ENCODE peak calls at places on chromosome 3, in ten cellular contexts. D is cardiac muscle cell; H is neural progenitor cell; T is naive thymus-derived CD4-positive, alpha-beta T cell; O is uterus; G is CD8-positive, alpha-beta memory T cell; M is body of pancreas; B is astrocyte; A is pancreas; Y is left ventricle myocardium inferior. N is an unnamed sample. For H3K4me1, the result is how much of the 10 kb centered on the place peaks cover.

GRCh38 chr3:46888705-46889104 is 11.2 kb downstream of the PTH1R start:
- DNase-seq in Y (no peak), D (no peak), G (no peak), A (no peak), H (no peak), M (no peak), O (no peak), B (no peak), T (no peak), N (peak)

GRCh38 chr3:75220932-75221331 is 443.2 kb upstream of the FRG2C start:
- DNase-seq in H (peak), O (no peak), D (no peak), A (no peak), T (no peak), G (no peak), B (no peak), M (no peak), Y (no peak), N (no peak)

GRCh38 chr3:143421556-143421955 is 302.0 kb downstream of the CHST2 start:
- DNase-seq in B (peak), D (no peak), M (no peak), O (no peak), A (no peak), T (no peak), H (no peak), G (no peak), Y (no peak), N (no peak)

GRCh38 chr3:2861120-2861519 is 249.1 kb downstream of the IL5RA start:
- DNase-seq in D (no peak), T (no peak), Y (no peak), G (no peak), B (no peak), H (no peak), O (no peak), A (no peak), M (no peak), N (no peak)

GRCh38 chr3:171876651-171877272 is 33.6 kb downstream of the TMEM212 start:
- DNase-seq in H (no peak), M (no peak), G (no peak), A (no peak), D (peak), O (no peak), T (no peak), B (peak), Y (no peak), N (no peak)

GRCh38 chr3:14913926-14914776 is 33.2 kb upstream of the NR2C2 start:
- DNase-seq in H (peak), Y (no peak), A (no peak), B (no peak), D (no peak), O (no peak), T (no peak), G (no peak), M (no peak), N (no peak)

GRCh38 chr3:183958226-183958625 is 59.5 kb downstream of the ABCC5 start:
- DNase-seq in H (no peak), M (no peak), O (no peak), G (no peak), T (no peak), B (no peak), Y (no peak), D (no peak), A (no peak), N (no peak)

GRCh38 chr3:61565569-61565968 is 4.2 kb downstream of the PTPRG start:
- DNase-seq in T (no peak), O (no peak), H (no peak), Y (no peak), A (no peak), G (no peak), B (no peak), D (no peak), M (no peak), N (no peak)

GRCh38 chr3:183224581-183224980 is 28.5 kb upstream of the B3GNT5 start:
- DNase-seq in A (no peak), Y (no peak), H (no peak), T (no peak), M (no peak), G (peak), B (no peak), D (no peak), O (no peak), N (no peak)

GRCh38 chr3:35929158-35929557 is 289.8 kb downstream of the ARPP21 start:
- DNase-seq in Y (no peak), O (no peak), A (no peak), H (no peak), D (peak), B (peak), T (no peak), M (no peak), G (no peak), N (no peak)

GRCh38 chr3:54931182-54931581 is 3.3 kb upstream of the LRTM1 start:
- DNase-seq in G (no peak), M (no peak), T (no peak), B (no peak), O (no peak), Y (no peak), H (peak), D (no peak), A (no peak), N (no peak)

GRCh38 chr3:63142681-63143080 is 135.4 kb upstream of the SYNPR start:
- DNase-seq in A (no peak), Y (no peak), D (no peak), B (no peak), H (no peak), T (no peak), O (no peak), G (no peak), M (no peak), N (no peak)

GRCh38 chr3:194512895-194513601 is 26.2 kb upstream of the ATP13A3 start:
- DNase-seq in M (no peak), Y (no peak), B (peak), A (no peak), G (no peak), D (peak), T (no peak), H (no peak), O (no peak), N (no peak)

GRCh38 chr3:13064964-13065363 is 8.3 kb downstream of the IQSEC1 start:
- DNase-seq in Y (no peak), O (no peak), G (no peak), A (no peak), M (no peak), H (no peak), D (no peak), B (no peak), T (no peak), N (no peak)

GRCh38 chr3:165641569-165642310 is 195.5 kb downstream of the BCHE start:
- DNase-seq in T (no peak), A (no peak), D (no peak), Y (no peak), B (no peak), O (no peak), M (no peak), H (no peak), G (no peak), N (no peak)

GRCh38 chr3:196528639-196529233 is 13.6 kb upstream of the SMCO1 start:
- DNase-seq in G (peak), H (peak), A (peak), B (peak), O (peak), D (peak), T (peak), Y (peak), M (peak), N (peak)

GRCh38 chr3:153927107-153927506 is 194.1 kb upstream of the ARHGEF26 start:
- DNase-seq in Y (no peak), A (no peak), O (no peak), H (no peak), B (peak), D (peak), T (no peak), G (no peak), M (no peak), N (no peak)

GRCh38 chr3:61564405-61565059 is 3.2 kb downstream of the PTPRG start:
- DNase-seq in O (peak), T (no peak), M (peak), G (no peak), B (peak), A (peak), D (peak), H (peak), Y (peak), N (peak)

GRCh38 chr3:32046102-32046501 is 60.3 kb upstream of the GPD1L start:
- DNase-seq in G (no peak), M (no peak), D (no peak), O (no peak), T (no peak), H (no peak), Y (no peak), A (no peak), B (no peak), N (no peak)

GRCh38 chr3:32435911-32436815 is 44.5 kb downstream of the CMTM7 start:
- DNase-seq in B (no peak), G (no peak), M (no peak), O (no peak), D (no peak), Y (no peak), A (no peak), T (no peak), H (no peak), N (no peak)

GRCh38 chr3:186097663-186098451 is 11.0 kb downstream of the ETV5 start:
- DNase-seq in M (peak), D (peak), A (peak), T (no peak), B (peak), Y (peak), O (peak), G (no peak), H (peak), N (peak)

GRCh38 chr3:70006089-70006488 is 6.6 kb downstream of the SAMMSON start:
- DNase-seq in B (no peak), G (no peak), T (no peak), Y (no peak), D (peak), M (no peak), A (no peak), O (no peak), H (no peak), N (no peak)

GRCh38 chr3:138199847-138200246 is 12.7 kb downstream of the ARMC8 start:
- DNase-seq in H (no peak), B (no peak), O (no peak), T (no peak), A (no peak), G (no peak), Y (no peak), D (no peak), M (no peak), N (no peak)

GRCh38 chr3:102687851-102688555 is 253.2 kb downstream of the ZPLD1 start:
- DNase-seq in A (no peak), T (no peak), O (no peak), Y (no peak), M (no peak), D (no peak), H (peak), B (no peak), G (no peak), N (no peak)

GRCh38 chr3:154018100-154018696 is 103.0 kb upstream of the ARHGEF26 start:
- DNase-seq in B (no peak), H (peak), G (peak), O (no peak), T (no peak), Y (no peak), M (peak), A (no peak), D (peak), N (no peak)

GRCh38 chr3:10964537-10965167 is 27.9 kb upstream of the SLC6A1 start:
- DNase-seq in D (peak), T (no peak), A (no peak), H (peak), G (no peak), M (no peak), B (peak), Y (no peak), O (no peak), N (no peak)

GRCh38 chr3:129004639-129005295 is 3.7 kb downstream of the EFCC1 start:
- DNase-seq in T (no peak), M (no peak), B (no peak), O (no peak), Y (no peak), H (no peak), D (no peak), G (no peak), A (peak), N (no peak)

GRCh38 chr3:52432631-52433030 is 12.3 kb downstream of the SEMA3G start:
- DNase-seq in H (no peak), A (peak), O (peak), D (no peak), M (no peak), T (no peak), G (no peak), B (no peak), Y (peak), N (no peak)
- H3K4me1 ChIP-seq in H (under half), A (under half), O (under half), D (under half), M (under half), T (under half), G (under half), B (under half), Y (half or more), N (half or more)

DNA sequence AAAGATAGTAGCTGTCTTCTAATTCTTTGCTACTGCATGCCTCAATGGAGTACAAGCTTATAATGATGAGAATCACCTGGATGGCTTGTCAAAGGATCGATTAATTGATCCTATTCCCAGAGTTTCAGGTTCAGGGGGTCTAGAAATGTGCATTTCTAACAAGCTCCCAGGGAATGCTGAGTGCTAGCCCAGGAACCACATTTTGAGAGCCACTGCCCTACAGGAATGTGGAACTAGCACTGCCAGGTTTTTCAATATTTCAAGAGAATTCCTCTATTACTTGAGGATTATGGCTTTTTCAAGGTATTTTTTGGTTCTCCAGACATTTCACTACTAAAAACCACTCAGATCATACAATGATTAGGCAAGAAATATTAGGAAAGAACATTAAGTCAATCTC is 52.7 kb downstream of the RARB start:
- DNase-seq in G (no peak), H (no peak), B (peak), O (no peak), Y (no peak), D (no peak), M (no peak), T (no peak), A (no peak), N (no peak)
- H3K27ac ChIP-seq in G (no peak), H (no peak), B (peak), O (no peak), Y (peak), D (no peak), M (no peak), T (no peak), A (no peak), N (no peak)

GRCh38 chr3:49028298-49028672 is 913 bp downstream of the IMPDH2 start:
- DNase-seq in H (no peak), B (no peak), A (no peak), D (no peak), Y (no peak), M (no peak), O (no peak), T (no peak), G (no peak), N (no peak)
- H3K4me3 ChIP-seq in H (peak), B (peak), A (peak), D (peak), Y (peak), M (no peak), O (peak), T (peak), G (peak), N (peak)

GRCh38 chr3:181710581-181711255 is 1.0 kb upstream of the SOX2 start:
- DNase-seq in O (no peak), B (peak), T (no peak), Y (no peak), D (no peak), A (no peak), H (peak), M (no peak), G (no peak), N (peak)
- H3K4me1 ChIP-seq in O (under half), B (under half), T (under half), Y (under half), D (under half), A (under half), H (under half), M (under half), G (under half), N (under half)

DNA sequence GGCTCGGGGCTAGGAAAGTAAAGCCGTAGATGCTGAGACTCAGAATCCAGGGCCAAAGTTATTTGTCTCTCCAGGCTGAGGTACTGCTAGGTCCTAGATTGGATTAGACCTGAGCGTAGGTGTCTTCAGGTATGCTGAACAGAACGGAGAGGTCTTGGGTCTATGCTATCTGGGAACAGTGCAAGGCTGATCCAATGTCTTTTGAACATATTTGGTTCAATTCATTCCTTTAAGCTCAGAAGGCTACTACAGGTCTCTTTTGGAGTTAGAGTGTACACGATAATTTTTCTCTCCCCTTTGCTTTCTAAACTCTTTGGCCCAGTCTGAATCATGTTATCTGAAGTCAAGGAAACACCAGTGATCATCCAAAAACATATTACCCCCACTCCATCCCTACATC is 137.5 kb upstream of the TBL1XR1 start:
- DNase-seq in T (no peak), G (no peak), A (no peak), Y (no peak), O (no peak), M (no peak), B (no peak), H (no peak), D (no peak), N (no peak)
- H3K27ac ChIP-seq in T (no peak), G (no peak), A (no peak), Y (peak), O (no peak), M (no peak), B (no peak), H (no peak), D (no peak), N (no peak)

DNA sequence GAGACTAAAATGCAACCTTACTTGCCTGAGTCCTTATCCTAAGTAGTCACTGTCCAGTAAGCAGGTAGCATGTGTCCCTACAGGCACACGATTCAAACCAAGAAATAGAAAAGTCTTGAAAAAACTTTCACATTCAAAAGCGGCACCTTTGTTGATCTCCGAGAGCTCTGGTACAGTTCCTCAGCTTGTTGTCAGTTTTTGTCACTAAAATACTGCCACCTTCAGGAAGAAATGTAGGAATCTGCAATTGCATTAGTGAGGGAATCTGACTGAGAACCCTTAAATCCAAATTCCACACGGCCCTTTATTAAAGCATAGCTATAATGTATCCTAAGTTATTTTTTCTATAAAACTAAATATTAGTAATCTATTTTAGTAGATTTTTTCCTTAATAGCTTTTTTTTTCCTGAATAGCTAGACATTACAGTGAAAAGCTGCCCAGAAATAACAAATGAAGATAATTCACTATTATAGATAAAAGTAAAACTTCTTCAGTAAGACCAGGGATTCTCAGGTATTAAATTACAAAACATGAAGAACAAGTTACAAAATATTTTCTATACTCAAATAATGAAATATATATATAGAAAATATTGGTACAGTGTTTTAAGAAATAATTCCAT is 44.0 kb downstream of the CCDC54 start:
- DNase-seq in H (peak), D (peak), T (no peak), A (no peak), Y (no peak), G (peak), M (no peak), O (no peak), B (peak), N (no peak)
- H3K4me3 ChIP-seq in H (no peak), D (no peak), T (no peak), A (no peak), Y (peak), G (no peak), M (no peak), O (no peak), B (peak), N (no peak)

GRCh38 chr3:141234283-141234682 is 2.7 kb downstream of the PXYLP1 start:
- DNase-seq in H (no peak), Y (no peak), O (no peak), G (no peak), B (no peak), A (no peak), M (no peak), T (no peak), D (peak), N (no peak)

GRCh38 chr3:141235661-141236171 is 4.1 kb downstream of the PXYLP1 start:
- DNase-seq in M (no peak), Y (no peak), H (no peak), B (no peak), T (no peak), O (no peak), A (no peak), D (no peak), G (no peak), N (no peak)

GRCh38 chr3:141231101-141231922 is at the start of gene PXYLP1:
- DNase-seq in O (peak), A (peak), B (peak), D (peak), G (peak), H (peak), Y (peak), T (peak), M (peak), N (peak)

GRCh38 chr3:141231923-141232861 is 567 bp downstream of the PXYLP1 start:
- DNase-seq in M (peak), A (peak), H (peak), Y (peak), T (peak), G (peak), B (no peak), D (peak), O (peak), N (peak)

DNA sequence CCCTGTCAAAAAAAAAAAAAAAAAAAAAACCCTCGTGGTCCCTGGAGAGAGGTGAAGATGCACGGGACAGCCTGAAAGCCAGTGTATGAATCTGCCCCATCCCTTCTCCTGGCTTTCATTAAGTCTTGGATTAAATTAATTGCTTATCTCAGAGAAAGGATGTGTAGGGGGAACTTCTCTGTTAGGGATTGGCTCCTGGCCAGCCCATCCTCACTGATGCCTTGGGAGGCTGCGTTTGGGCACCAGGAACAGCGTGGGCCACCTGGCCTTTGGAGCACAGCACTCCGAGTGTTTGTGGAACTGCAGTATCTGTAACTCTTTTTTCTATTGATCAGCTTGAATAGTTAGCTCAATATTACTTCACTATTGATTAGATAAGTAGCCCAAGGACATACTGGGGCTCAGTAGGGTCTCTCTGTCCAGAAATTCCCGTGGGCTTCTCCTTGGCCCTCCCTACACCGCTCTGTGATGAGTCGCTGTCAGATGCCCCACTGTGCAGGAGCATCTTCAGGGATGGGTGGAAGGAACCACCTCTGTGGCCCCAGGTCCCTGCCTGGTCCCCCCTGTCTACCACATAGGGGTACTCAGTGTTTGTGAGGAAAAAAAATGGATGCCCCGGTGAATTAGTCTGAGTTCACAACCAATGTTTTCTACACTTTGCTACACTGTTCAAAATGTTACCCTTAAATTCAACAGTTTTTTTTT is 2.0 kb downstream of the PXYLP1 start:
- DNase-seq in D (no peak), T (no peak), O (peak), Y (no peak), B (no peak), A (no peak), H (no peak), M (no peak), G (no peak), N (no peak)
- H3K4me1 ChIP-seq in D (under half), T (half or more), O (under half), Y (half or more), B (under half), A (under half), H (under half), M (half or more), G (half or more), N (under half)

N was measured in upper lobe of left lung.